ENCODE peak calls at places on chromosome 13, in five cellular contexts. I is endodermal cell, O is tibial nerve, U is mucosa of descending colon, L is AG09319. Q is an unnamed sample.

GRCh38 chr13:50800091-50800739 is 43.3 kb downstream of the DLEU7 start:
- DNase-seq in I (no peak), L (no peak), O (no peak), U (no peak), Q (no peak)

GRCh38 chr13:100291626-100292025 is 202.7 kb downstream of the PCCA start:
- DNase-seq in O (no peak), I (no peak), L (no peak), U (no peak), Q (no peak)

GRCh38 chr13:52926971-52927370 is 78.5 kb upstream of the PCDH8 start:
- DNase-seq in I (no peak), L (no peak), U (no peak), O (no peak), Q (no peak)

GRCh38 chr13:23915308-23915707 is 18.0 kb upstream of the C1QTNF9B start:
- DNase-seq in L (no peak), U (no peak), O (no peak), I (no peak), Q (no peak)

GRCh38 chr13:23969672-23970071 is 72.4 kb upstream of the C1QTNF9B start:
- DNase-seq in I (no peak), U (no peak), L (no peak), O (no peak), Q (no peak)

GRCh38 chr13:31011193-31011860 is 78.9 kb downstream of the TEX26 start:
- DNase-seq in L (no peak), U (no peak), O (no peak), I (peak), Q (no peak)

GRCh38 chr13:52344108-52344507 is 61.9 kb downstream of the THSD1 start:
- DNase-seq in I (no peak), O (no peak), U (no peak), L (no peak), Q (no peak)

GRCh38 chr13:39273953-39274352 is 235.7 kb downstream of the NHLRC3 start:
- DNase-seq in O (no peak), I (peak), U (no peak), L (no peak), Q (no peak)

GRCh38 chr13:101341464-101341863 is 74.8 kb downstream of the NALCN start:
- DNase-seq in I (no peak), L (no peak), U (no peak), O (no peak), Q (no peak)

GRCh38 chr13:51449018-51449417 is 3.8 kb downstream of the INTS6 start:
- DNase-seq in L (no peak), U (no peak), I (no peak), O (no peak), Q (no peak)

GRCh38 chr13:113855931-113856715 is 7.8 kb downstream of the GAS6 start:
- DNase-seq in O (no peak), U (peak), I (peak), L (no peak), Q (peak)

GRCh38 chr13:52779028-52779612 is 39.5 kb upstream of the CNMD start:
- DNase-seq in O (no peak), U (no peak), I (no peak), L (no peak), Q (no peak)

GRCh38 chr13:101265934-101266333 is 150.4 kb downstream of the NALCN start:
- DNase-seq in L (no peak), I (no peak), U (no peak), O (no peak), Q (no peak)

GRCh38 chr13:36519432-36519831 is 87.1 kb downstream of the CCNA1 start:
- DNase-seq in U (no peak), I (no peak), L (no peak), O (no peak), Q (no peak)

GRCh38 chr13:47114030-47114429 is 217.2 kb upstream of the HTR2A start:
- DNase-seq in L (no peak), U (no peak), O (no peak), I (no peak), Q (no peak)

GRCh38 chr13:26468203-26468602 is 89.3 kb upstream of the WASF3 start:
- DNase-seq in I (peak), L (no peak), O (no peak), U (no peak), Q (no peak)

GRCh38 chr13:31545616-31546015 is 193.7 kb upstream of the RXFP2 start:
- DNase-seq in O (no peak), U (no peak), L (no peak), I (no peak), Q (no peak)

GRCh38 chr13:92833071-92833470 is 393.5 kb upstream of the GPC6 start:
- DNase-seq in L (no peak), O (no peak), U (no peak), I (no peak), Q (no peak)

GRCh38 chr13:63433546-63434150 is 2018.0 kb upstream of the PCDH20 start:
- DNase-seq in I (no peak), O (no peak), U (no peak), L (no peak), Q (no peak)

GRCh38 chr13:29472317-29472961 is 123.0 kb downstream of the SLC7A1 start:
- DNase-seq in I (peak), L (no peak), O (peak), U (no peak), Q (no peak)

GRCh38 chr13:114309806-114310410 is 4.4 kb upstream of the CHAMP1 start:
- DNase-seq in L (no peak), U (no peak), I (no peak), O (no peak), Q (no peak)

GRCh38 chr13:36675213-36675536 is 1.4 kb downstream of the SERTM1 start:
- DNase-seq in L (no peak), I (no peak), O (no peak), U (no peak), Q (no peak)

GRCh38 chr13:23822252-23822824 is 66.9 kb downstream of the MIPEP start:
- DNase-seq in L (no peak), O (no peak), U (no peak), I (no peak), Q (no peak)

GRCh38 chr13:36192166-36192565 is 22.2 kb downstream of the SOHLH2 start:
- DNase-seq in O (no peak), U (no peak), I (no peak), L (no peak), Q (no peak)

GRCh38 chr13:112455476-112456059 is 79.4 kb downstream of the SPACA7 start:
- DNase-seq in U (no peak), L (no peak), I (peak), O (no peak), Q (no peak)

GRCh38 chr13:113393226-113393571 is 29.3 kb upstream of the GRTP1 start:
- DNase-seq in I (no peak), U (no peak), O (no peak), L (no peak), Q (no peak)

GRCh38 chr13:71021810-71022422 is 845.1 kb downstream of the DACH1 start:
- DNase-seq in U (no peak), L (no peak), I (no peak), O (no peak), Q (no peak)

GRCh38 chr13:102369303-102369702 is 32.5 kb downstream of the FGF14 start:
- DNase-seq in U (no peak), O (no peak), L (no peak), I (no peak), Q (no peak)

GRCh38 chr13:73793361-73793760 is 340.8 kb downstream of the KLF12 start:
- DNase-seq in L (no peak), O (no peak), I (no peak), U (no peak), Q (no peak)

GRCh38 chr13:93146584-93147292 is 79.9 kb upstream of the GPC6 start:
- DNase-seq in L (no peak), O (no peak), U (no peak), I (no peak), Q (no peak)

GRCh38 chr13:95605426-95606125 is 38.9 kb downstream of the DZIP1 start:
- DNase-seq in O (no peak), L (no peak), I (no peak), U (no peak), Q (no peak)

GRCh38 chr13:62085337-62085736 is 669.7 kb upstream of the PCDH20 start:
- DNase-seq in I (peak), L (no peak), U (no peak), O (no peak), Q (no peak)

GRCh38 chr13:101520672-101521071 is 68.2 kb downstream of the ITGBL1 start:
- DNase-seq in U (no peak), L (no peak), O (no peak), I (no peak), Q (no peak)

GRCh38 chr13:23889598-23890224 is 511 bp upstream of the MIPEP start:
- DNase-seq in I (no peak), O (no peak), U (no peak), L (no peak), Q (no peak)

GRCh38 chr13:107020393-107020792 is 452.5 kb upstream of the ARGLU1 start:
- DNase-seq in O (no peak), I (no peak), U (no peak), L (no peak), Q (no peak)

GRCh38 chr13:60043262-60043661 is 120.5 kb downstream of the DIAPH3 start:
- DNase-seq in U (no peak), O (no peak), L (peak), I (no peak), Q (no peak)

GRCh38 chr13:30105381-30105780 is 202.0 kb downstream of the KATNAL1 start:
- DNase-seq in I (peak), L (no peak), U (no peak), O (no peak), Q (no peak)

GRCh38 chr13:39013462-39013861 is 22.8 kb upstream of the STOML3 start:
- DNase-seq in L (no peak), I (no peak), U (no peak), O (no peak), Q (no peak)

GRCh38 chr13:25046274-25046984 is 49.5 kb upstream of the PABPC3 start:
- DNase-seq in U (no peak), O (no peak), L (no peak), I (peak), Q (no peak)
- TF ChIP-seq CTCF in U (no peak), O (no peak), L (no peak), I (peak), Q (no peak)

DNA sequence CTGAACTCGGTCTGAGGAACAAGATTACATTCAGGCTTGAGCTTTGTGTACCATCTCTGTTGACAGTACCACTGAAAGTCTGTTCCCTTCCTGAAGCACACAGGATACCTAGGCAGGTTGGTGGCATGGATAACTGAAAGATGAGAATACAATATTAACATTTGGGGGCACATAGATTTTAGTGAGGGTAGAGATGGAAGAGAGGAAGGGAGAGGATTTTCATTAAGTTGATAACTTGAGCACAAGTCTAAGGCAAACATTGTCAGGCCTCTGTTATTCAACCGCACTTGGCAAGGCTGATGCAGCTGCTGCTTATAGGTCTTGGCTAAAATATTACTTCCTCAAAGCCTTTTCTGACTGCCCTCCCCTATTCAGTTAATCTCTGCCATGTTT is 10.9 kb downstream of the MIR17HG start:
- DNase-seq in L (no peak), I (no peak), O (no peak), U (no peak), Q (no peak)
- TF ChIP-seq CTCF in L (no peak), I (no peak), O (no peak), U (no peak), Q (no peak)

DNA sequence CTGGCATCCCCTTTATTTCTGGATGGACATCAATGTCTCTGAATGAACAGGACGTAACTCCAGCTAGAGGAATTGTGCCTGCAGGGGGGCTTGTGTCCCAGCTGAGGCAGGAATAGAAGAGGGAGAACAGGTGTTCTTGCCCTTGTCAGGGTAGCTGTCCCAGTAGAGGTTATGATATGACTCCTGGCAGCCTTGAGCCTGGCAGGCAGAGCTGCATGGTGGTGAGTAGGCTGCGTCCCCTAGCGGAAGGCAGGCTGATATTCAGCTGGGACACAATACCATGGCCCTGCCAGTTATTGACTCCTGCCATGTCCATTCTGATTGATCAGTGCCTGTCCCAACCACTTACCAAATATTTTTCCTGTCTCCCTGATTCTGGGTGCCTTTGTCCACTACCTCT is 197.2 kb downstream of the RAP2A start:
- DNase-seq in O (no peak), I (peak), U (no peak), L (no peak), Q (no peak)
- TF ChIP-seq CTCF in O (no peak), I (peak), U (no peak), L (no peak), Q (no peak)

GRCh38 chr13:48629282-48629681 is 24.4 kb upstream of the CYSLTR2 start:
- DNase-seq in I (no peak), L (no peak), U (peak), O (no peak), Q (no peak)

GRCh38 chr13:48624858-48625257 is 28.9 kb upstream of the CYSLTR2 start:
- DNase-seq in I (no peak), L (no peak), O (peak), U (no peak), Q (no peak)

GRCh38 chr13:48625396-48626076 is 28.2 kb upstream of the CYSLTR2 start:
- DNase-seq in O (no peak), L (no peak), U (no peak), I (no peak), Q (no peak)

GRCh38 chr13:48626077-48626449 is 27.7 kb upstream of the CYSLTR2 start:
- DNase-seq in O (no peak), L (no peak), U (no peak), I (no peak), Q (no peak)

DNA sequence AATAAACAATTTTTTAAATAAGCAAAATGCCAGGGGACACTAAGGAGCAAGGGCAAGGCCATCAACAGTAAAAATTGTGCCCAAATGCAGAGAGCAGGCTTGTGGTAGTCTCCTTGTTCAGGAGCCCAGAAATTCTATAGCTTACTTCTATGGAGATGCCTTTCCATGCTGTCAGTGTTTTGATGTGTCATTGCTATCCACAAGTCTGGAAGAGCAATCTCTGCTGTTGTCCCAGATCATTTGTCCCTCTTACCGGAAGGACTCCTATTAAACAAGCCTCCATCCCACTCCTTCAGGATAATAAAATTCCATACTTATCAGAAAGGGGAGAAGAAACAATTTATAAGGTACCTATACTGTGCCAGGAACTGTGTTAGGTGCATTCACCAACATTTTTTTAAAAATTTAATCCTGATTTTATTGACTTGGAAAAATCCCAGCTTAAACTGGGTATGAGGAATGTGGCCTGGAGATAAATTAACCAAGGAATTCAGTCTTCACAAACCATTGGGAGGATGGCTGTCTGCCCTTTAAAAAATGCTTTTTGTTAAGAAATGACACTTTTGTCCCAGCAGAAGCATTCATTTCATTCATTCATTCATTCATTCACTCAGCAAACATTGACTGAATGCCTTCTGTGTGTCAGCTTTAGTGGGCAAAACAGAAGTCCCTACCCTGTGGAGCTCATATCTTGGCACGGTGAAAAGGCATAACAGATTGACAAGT is 26.8 kb upstream of the CYSLTR2 start:
- DNase-seq in O (no peak), I (no peak), U (no peak), L (no peak), Q (no peak)
- TF ChIP-seq CTCF in O (no peak), I (no peak), U (no peak), L (no peak), Q (no peak)

GRCh38 chr13:111068009-111068350 is 47.1 kb upstream of the ARHGEF7 start:
- DNase-seq in I (no peak), L (no peak), U (no peak), O (no peak), Q (no peak)
- TF ChIP-seq CTCF in I (peak), L (no peak), U (no peak), O (no peak), Q (no peak)

DNA sequence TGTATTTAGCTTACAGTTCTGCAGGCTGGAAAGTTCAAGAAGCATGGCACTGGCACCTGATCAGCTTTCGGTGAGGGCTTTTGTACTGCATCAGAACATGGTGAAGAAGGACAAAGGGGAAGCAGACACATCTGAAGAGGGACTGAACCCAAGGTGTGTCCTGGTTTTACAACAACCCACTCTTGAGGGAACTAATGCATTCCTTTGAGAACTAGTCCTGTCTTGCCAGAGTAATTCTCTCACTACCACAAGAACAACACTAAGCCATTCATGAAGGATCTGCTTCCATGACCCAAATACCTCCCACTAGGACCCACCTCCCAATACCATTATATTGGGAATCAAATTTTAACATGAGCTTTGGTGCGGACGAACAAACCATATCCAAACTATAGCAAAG is 93.6 kb downstream of the RFC3 start:
- DNase-seq in L (no peak), U (no peak), I (no peak), O (no peak), Q (no peak)
- TF ChIP-seq CTCF in L (no peak), U (no peak), I (no peak), O (no peak), Q (no peak)

GRCh38 chr13:44296856-44297255 is 76.8 kb upstream of the SERP2 start:
- DNase-seq in L (no peak), I (no peak), U (no peak), O (no peak), Q (no peak)

GRCh38 chr13:44294868-44295267 is 78.8 kb upstream of the SERP2 start:
- DNase-seq in O (no peak), U (no peak), L (no peak), I (no peak), Q (no peak)

GRCh38 chr13:44292545-44292944 is 81.1 kb upstream of the SERP2 start:
- DNase-seq in O (no peak), I (no peak), U (no peak), L (no peak), Q (no peak)

GRCh38 chr13:44293908-44294735 is 79.5 kb upstream of the SERP2 start:
- DNase-seq in U (no peak), I (no peak), O (no peak), L (no peak), Q (no peak)

GRCh38 chr13:44293354-44293753 is 80.3 kb upstream of the SERP2 start:
- DNase-seq in O (no peak), L (no peak), U (no peak), I (no peak), Q (no peak)
- TF ChIP-seq CTCF in O (no peak), L (no peak), U (no peak), I (no peak), Q (no peak)

DNA sequence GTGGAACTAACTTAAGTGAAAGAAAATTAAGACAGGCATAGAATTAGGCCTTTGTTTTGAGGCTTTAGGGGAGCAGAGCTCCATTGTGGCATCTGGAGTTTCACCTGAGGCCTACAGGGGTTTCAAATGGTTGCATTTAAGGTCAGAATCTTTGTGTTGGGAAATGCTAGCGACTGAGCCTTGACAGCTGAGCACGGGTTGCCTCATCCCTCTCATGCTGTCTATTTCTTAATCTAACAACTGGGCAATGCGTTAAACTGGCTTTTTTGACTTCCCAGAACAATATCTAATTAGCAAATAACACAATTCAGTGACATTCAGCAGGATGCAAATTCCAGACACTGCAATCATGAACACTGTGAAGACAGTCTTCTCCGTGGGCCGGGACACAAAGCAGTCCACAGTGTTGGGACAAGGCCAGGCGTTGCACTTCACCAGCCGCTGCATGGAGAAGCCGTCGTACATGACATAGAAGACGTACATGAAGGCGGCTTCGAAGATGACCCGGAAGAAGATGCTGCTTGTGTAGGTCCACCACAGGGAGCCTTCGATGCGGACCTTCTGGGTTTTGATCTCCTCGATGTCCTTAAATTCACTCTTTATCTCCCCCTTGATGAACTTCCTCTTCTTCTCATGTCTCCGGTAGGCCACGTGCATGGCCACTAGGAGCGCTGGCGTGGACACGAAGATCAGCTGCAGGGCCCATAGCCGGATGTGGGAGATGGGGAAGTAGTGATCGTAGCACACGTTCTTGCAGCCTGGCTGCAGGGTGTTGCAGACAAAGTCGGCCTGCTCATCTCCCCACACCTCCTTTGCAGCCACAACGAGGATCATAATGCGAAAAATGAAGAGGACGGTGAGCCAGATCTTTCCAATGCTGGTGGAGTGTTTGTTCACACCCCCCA is 3.8 kb downstream of the GJB2 start:
- DNase-seq in U (peak), O (no peak), I (peak), L (no peak), Q (no peak)
- TF ChIP-seq CTCF in U (no peak), O (no peak), I (peak), L (no peak), Q (no peak)

Q was measured in mesothelial cell of epicardium.